ENCODE peak calls at places on chromosomes 4 and X, in six cellular contexts. K, S, P, F, B and V are unnamed samples.

GRCh38 chr4:1033840-1034551 is 22.6 kb downstream of the FGFRL1 start:
- DNase-seq in K (peak), S (no peak), P (no peak), F (no peak), B (no peak), V (no peak)

GRCh38 chr4:101678180-101678579 is 112.3 kb upstream of the BANK1 start:
- DNase-seq in K (no peak), S (no peak), P (no peak), F (peak), B (no peak), V (no peak)

GRCh38 chrX:10549280-10549679 is 71.1 kb downstream of the MID1 start:
- DNase-seq in K (no peak), S (no peak), P (no peak), F (no peak), B (no peak), V (no peak)

GRCh38 chr4:41148292-41148691 is 66.0 kb downstream of the APBB2 start:
- DNase-seq in K (no peak), S (no peak), P (no peak), F (no peak), B (no peak), V (no peak)

GRCh38 chrX:149937881-149938426 is 337 bp downstream of the EOLA2 start:
- DNase-seq in K (peak), S (no peak), P (no peak), F (no peak), B (no peak), V (peak)

GRCh38 chr4:26478330-26478729 is 12.0 kb downstream of the CCKAR start:
- DNase-seq in K (no peak), S (no peak), P (no peak), F (no peak), B (no peak), V (no peak)

GRCh38 chr4:184896868-184897715 is 71.3 kb upstream of the ACSL1 start:
- DNase-seq in K (no peak), S (no peak), P (no peak), F (no peak), B (no peak), V (no peak)

GRCh38 chrX:50707376-50707775 is 106.6 kb downstream of the SHROOM4 start:
- DNase-seq in K (no peak), S (no peak), P (no peak), F (no peak), B (no peak), V (no peak)

GRCh38 chr4:152591361-152591760 is 55.5 kb upstream of the FBXW7 start:
- DNase-seq in K (peak), S (peak), P (peak), F (peak), B (peak), V (peak)

GRCh38 chr4:25401066-25401465 is 24.0 kb downstream of the ANAPC4 start:
- DNase-seq in K (peak), S (no peak), P (no peak), F (no peak), B (no peak), V (peak)

GRCh38 chrX:21905209-21905735 is 35.2 kb upstream of the SMS start:
- DNase-seq in K (no peak), S (peak), P (peak), F (no peak), B (no peak), V (no peak)

GRCh38 chr4:103032575-103032974 is 13.1 kb upstream of the SLC9B1 start:
- DNase-seq in K (peak), S (peak), P (peak), F (peak), B (no peak), V (peak)

GRCh38 chr4:69485130-69485529 is 10.6 kb downstream of the UGT2B4 start:
- DNase-seq in K (no peak), S (no peak), P (no peak), F (no peak), B (no peak), V (peak)
- H2BK15ac ChIP-seq in K (no peak), S (no peak), P (no peak), F (no peak), B (no peak), V (no peak)

GRCh38 chr4:181479145-181479544 is 764.1 kb upstream of the TENM3 start:
- DNase-seq in K (no peak), S (no peak), P (no peak), F (no peak), B (no peak), V (peak)
- H3K9ac ChIP-seq in K (no peak), S (no peak), P (no peak), F (no peak), B (no peak), V (no peak)

GRCh38 chr4:84750260-84750955 is 167.5 kb downstream of the CDS1 start:
- DNase-seq in K (peak), S (no peak), P (peak), F (peak), B (no peak), V (peak)
- H2BK15ac ChIP-seq in K (no peak), S (no peak), P (no peak), F (no peak), B (no peak), V (no peak)

GRCh38 chr4:7956306-7957112 is 16.8 kb upstream of the AFAP1 start:
- DNase-seq in K (peak), S (no peak), P (no peak), F (peak), B (no peak), V (no peak)
- H3K9ac ChIP-seq in K (no peak), S (no peak), P (no peak), F (no peak), B (no peak), V (no peak)